ENCODE peak calls at places on chromosomes 6 and 20, in six cellular contexts. R is choroid plexus epithelial cell; U is HL-60; N is neural crest cell; M is CD8-positive, alpha-beta T cell; C is foreskin fibroblast. W is an unnamed sample.

GRCh38 chr6:14224359-14225103 is 107.0 kb downstream of the CD83 start:
- DNase-seq in R (no peak), U (peak), N (no peak), C (no peak), M (no peak), W (no peak)

GRCh38 chr20:56893206-56893605 is 264.1 kb downstream of the TFAP2C start:
- DNase-seq in M (no peak), C (no peak), U (no peak), R (no peak), N (no peak), W (no peak)

GRCh38 chr6:36120539-36120938 is 9.8 kb upstream of the MAPK13 start:
- DNase-seq in M (peak), R (no peak), N (no peak), C (no peak), U (no peak), W (peak)

GRCh38 chr6:158481612-158482473 is 78.0 kb upstream of the TMEM181 start:
- DNase-seq in R (peak), N (no peak), C (peak), M (no peak), U (no peak), W (no peak)

GRCh38 chr6:71459162-71459561 is 170.6 kb downstream of the OGFRL1 start:
- DNase-seq in U (no peak), M (no peak), N (no peak), C (no peak), R (no peak), W (no peak)

GRCh38 chr20:3871549-3872265 is 17.5 kb upstream of the PANK2 start:
- DNase-seq in R (peak), U (no peak), N (no peak), M (no peak), C (no peak), W (peak)

GRCh38 chr6:24991748-24992467 is 56.1 kb upstream of the RIPOR2 start:
- DNase-seq in C (peak), N (peak), R (peak), M (peak), U (no peak), W (peak)

GRCh38 chr6:144265390-144265789 is 19.7 kb upstream of the UTRN start:
- DNase-seq in M (no peak), R (peak), C (peak), U (peak), N (no peak), W (no peak)

GRCh38 chr6:133814797-133815196 is 74.1 kb upstream of the TCF21 start:
- DNase-seq in N (no peak), R (peak), U (no peak), M (no peak), C (peak), W (no peak)

GRCh38 chr6:26172496-26172958 is 85.3 kb downstream of the HFE start:
- DNase-seq in U (peak), N (no peak), C (peak), M (peak), R (peak), W (no peak)

GRCh38 chr6:87154641-87155271 is 609 bp upstream of the ZNF292 start:
- DNase-seq in R (peak), U (peak), M (peak), C (peak), N (no peak), W (no peak)

GRCh38 chr6:62904687-62905086 is 306.6 kb upstream of the FKBP1C start:
- DNase-seq in N (no peak), C (no peak), R (no peak), U (no peak), M (no peak), W (no peak)

GRCh38 chr6:128569737-128570438 is 49.5 kb upstream of the PTPRK start:
- DNase-seq in C (peak), N (no peak), M (no peak), U (no peak), R (peak), W (no peak)

GRCh38 chr6:10613693-10614092 is 80.7 kb downstream of the C6orf52 start:
- DNase-seq in U (no peak), N (no peak), C (peak), M (no peak), R (no peak), W (peak)

GRCh38 chr6:3011158-3011557 is 11.5 kb downstream of the NQO2 start:
- DNase-seq in C (no peak), N (no peak), U (no peak), R (no peak), M (no peak), W (no peak)

GRCh38 chr20:1438361-1438760 is 28.3 kb downstream of the NSFL1C start:
- DNase-seq in N (no peak), M (no peak), C (no peak), R (no peak), U (no peak), W (no peak)

DNA sequence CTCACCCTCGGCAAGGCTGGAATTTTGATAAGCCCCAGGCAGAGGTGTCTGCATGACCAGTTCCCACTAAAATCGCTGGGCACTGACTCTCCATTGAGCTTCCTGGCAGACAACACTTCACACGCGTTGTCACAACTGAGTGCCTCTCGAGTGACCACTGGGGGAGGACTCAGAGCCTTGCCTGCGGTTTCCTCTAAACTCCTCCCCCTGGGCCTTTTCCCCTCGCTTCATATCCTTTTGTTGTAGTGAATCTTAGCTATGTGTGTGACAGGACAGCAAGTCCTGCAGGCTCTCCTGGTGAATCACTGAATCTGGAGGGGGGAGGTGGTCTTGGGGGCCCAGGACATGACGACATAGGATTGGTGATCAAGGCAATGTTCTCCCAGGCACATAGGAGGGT is 670.8 kb downstream of the PRKN start:
- DNase-seq in M (no peak), R (peak), U (no peak), N (no peak), C (peak), W (no peak)
- TF ChIP-seq CTCF in M (no peak), R (peak), U (no peak), N (no peak), C (no peak), W (no peak)

DNA sequence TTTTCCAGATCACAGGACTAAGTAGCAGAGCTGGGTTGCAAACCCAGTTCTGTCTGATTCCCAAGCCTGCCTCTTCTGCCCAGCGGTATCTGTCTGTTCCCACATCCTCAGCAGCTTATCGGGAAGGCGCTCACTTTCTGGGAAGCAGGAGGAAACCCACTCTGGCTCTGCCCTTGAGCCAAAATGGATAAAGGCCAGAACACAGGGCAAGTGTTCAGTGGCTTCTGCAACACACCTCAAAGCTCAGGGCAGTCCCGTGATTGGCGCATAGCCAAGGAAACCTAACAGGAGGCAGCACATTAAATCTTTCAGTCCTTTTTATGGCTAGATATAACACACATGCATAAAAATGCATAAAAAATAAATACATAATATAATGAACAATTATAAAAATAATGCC is 262.2 kb downstream of the NRN1 start:
- DNase-seq in M (no peak), R (no peak), U (no peak), N (no peak), C (no peak), W (no peak)
- TF ChIP-seq CTCF in M (no peak), R (no peak), U (no peak), N (no peak), C (no peak), W (no peak)

DNA sequence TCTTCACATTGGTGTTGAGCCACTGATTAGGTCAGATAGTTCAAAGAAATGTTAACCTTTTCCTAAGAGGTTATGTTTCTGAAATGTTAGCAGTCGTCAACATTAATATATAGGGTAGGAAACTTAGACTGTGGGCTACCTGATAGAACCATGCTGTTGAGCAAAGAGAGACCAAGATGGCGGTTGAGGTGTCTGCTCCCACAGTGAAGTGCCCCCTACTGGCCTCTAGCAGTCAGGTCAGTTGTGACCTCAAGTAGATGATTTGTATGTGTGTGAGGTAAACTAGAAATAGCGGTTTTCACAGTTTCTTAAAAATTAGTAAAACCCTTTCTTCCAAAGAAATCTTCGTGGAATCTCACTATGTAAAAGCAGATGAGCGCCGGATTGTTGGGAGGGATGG is 40.3 kb downstream of the MTHFD1L start:
- DNase-seq in N (no peak), U (no peak), C (no peak), M (no peak), R (no peak), W (no peak)
- TF ChIP-seq CTCF in N (peak), U (no peak), C (peak), M (no peak), R (peak), W (peak)

DNA sequence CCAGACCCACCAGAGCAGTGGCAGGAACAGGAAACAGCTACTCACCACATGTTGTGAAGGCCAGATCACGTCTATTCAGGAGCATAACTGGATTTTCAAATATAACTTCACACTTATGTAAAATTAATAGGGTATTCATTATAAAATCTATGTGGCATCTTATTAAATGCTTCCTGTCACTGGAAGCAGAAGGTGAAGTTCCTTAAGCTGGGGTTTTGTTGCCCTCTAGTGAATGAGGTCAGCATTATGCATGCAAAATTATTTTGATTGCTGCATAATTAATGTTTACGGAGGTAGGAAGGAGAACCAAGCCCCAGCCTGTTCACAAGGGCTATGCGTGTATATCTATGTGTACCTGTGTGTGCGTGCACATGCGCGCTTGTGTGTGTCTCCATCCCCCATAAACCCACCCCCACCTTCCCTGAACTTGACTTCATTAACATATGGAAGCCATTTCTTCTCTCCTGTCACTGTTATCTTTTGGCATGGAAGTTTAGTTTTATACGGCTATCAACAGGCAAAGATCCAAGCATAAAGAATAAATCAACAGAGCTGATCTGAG is 90.3 kb upstream of the CDH4 start:
- DNase-seq in N (no peak), M (no peak), U (no peak), R (no peak), C (peak), W (no peak)
- TF ChIP-seq CTCF in N (no peak), M (no peak), U (no peak), R (no peak), C (peak), W (no peak)

GRCh38 chr6:169989594-169989993 is 238.2 kb downstream of the ERMARD start:
- DNase-seq in U (no peak), R (no peak), M (no peak), N (no peak), C (no peak), W (no peak)

GRCh38 chr6:169988769-169989550 is 237.5 kb downstream of the ERMARD start:
- DNase-seq in N (no peak), U (no peak), R (no peak), C (no peak), M (no peak), W (no peak)

GRCh38 chr6:169991913-169992312 is 240.5 kb downstream of the ERMARD start:
- DNase-seq in N (no peak), R (no peak), C (no peak), U (no peak), M (no peak), W (no peak)

GRCh38 chr6:169991031-169991390 is 239.6 kb downstream of the ERMARD start:
- DNase-seq in N (no peak), R (no peak), M (no peak), C (no peak), U (no peak), W (no peak)

DNA sequence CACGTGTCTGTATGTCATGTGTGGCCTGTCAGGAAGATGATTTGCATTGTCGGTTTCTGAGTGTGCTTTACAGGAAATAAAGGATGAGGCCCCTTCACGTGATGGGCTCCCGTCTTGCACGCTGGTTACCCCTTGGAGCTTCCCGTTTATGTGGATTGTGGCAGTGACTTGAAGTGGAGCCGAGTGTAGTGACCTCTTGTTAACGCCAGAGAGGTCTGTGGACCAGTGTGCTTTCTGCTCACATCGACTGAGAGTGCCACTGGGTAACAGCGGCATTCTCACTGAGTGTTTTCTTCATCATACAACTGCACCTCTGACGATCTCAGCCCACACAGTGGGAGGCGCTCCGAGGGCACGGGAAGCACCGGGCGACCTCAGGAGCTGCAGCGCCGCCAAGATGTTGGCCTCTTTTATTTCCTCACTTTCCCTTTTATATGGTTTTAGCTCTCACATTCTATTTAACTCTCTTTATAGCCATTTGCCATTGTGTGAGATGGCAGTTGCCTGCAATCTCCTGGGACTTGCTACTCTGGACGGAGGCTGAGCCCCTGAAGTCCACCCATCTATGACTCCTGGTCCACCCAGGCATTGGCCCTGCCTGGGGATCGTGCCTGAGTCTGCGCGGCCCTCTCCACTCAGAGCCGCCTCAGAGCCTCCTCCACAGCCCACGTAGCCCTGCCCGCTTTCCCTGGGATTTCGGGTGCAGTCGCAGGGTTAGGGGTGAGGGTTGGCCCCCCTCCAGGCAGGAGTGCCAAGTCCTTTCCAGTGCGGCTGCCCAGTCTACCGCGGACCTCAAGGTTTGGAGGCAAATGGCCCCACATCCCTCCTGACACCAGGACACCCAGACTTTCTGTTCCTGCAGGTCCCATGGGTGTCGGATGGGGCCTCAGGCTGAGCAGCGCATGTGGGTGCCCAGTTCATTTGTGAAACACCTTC is 238.9 kb downstream of the ERMARD start:
- DNase-seq in M (peak), U (peak), R (no peak), N (no peak), C (no peak), W (no peak)
- TF ChIP-seq CTCF in M (no peak), U (no peak), R (no peak), N (no peak), C (no peak), W (no peak)

GRCh38 chr6:11769816-11770545 is 8.6 kb downstream of the ADTRP start:
- DNase-seq in C (no peak), U (no peak), N (no peak), M (no peak), R (peak), W (peak)
- TF ChIP-seq CTCF in C (no peak), U (no peak), N (no peak), M (no peak), R (no peak), W (no peak)

GRCh38 chr6:131197716-131198115 is 62.4 kb downstream of the AKAP7 start:
- DNase-seq in C (no peak), R (no peak), M (no peak), U (no peak), N (no peak), W (no peak)

GRCh38 chr6:131199568-131200272 is 64.5 kb downstream of the AKAP7 start:
- DNase-seq in N (peak), R (peak), C (peak), M (peak), U (peak), W (peak)
- TF ChIP-seq CTCF in N (peak), R (peak), C (peak), M (peak), U (peak), W (peak)

GRCh38 chr6:139338845-139339244 is 35.6 kb downstream of the CITED2 start:
- DNase-seq in N (no peak), U (peak), R (peak), C (peak), M (no peak), W (no peak)

GRCh38 chr6:139344186-139344963 is 30.1 kb downstream of the CITED2 start:
- DNase-seq in M (no peak), N (no peak), C (no peak), U (no peak), R (no peak), W (no peak)

GRCh38 chr6:139342957-139343750 is 31.3 kb downstream of the CITED2 start:
- DNase-seq in N (no peak), U (no peak), R (no peak), M (no peak), C (no peak), W (no peak)

GRCh38 chr6:139337830-139338229 is 36.6 kb downstream of the CITED2 start:
- DNase-seq in U (peak), C (no peak), N (no peak), M (no peak), R (no peak), W (no peak)

GRCh38 chr6:139341060-139341459 is 33.4 kb downstream of the CITED2 start:
- DNase-seq in U (no peak), M (no peak), R (no peak), N (no peak), C (no peak), W (no peak)
- TF ChIP-seq CTCF in U (no peak), M (no peak), R (no peak), N (no peak), C (no peak), W (no peak)

DNA sequence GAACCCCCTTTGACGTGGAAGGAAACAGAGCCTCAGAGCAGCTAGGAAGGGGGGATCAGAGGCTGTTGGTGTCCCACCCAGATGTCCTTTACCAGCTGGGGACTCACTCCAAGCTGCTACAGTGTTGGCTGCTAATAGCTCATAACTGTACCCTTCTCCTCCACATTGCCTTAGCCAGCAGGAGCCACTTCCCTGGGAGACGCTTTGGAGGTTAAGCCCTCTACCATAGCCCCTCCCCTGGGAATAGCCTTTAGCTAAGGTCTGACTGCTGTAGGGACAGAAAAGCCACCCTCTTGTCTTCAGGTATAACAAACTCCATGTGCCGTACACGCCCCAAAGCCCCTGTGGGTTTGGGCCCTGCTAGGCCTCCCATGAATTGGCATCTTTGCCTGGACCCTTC is 238.6 kb downstream of the LRFN2 start:
- DNase-seq in C (no peak), R (no peak), N (no peak), U (no peak), M (no peak), W (peak)
- TF ChIP-seq CTCF in C (no peak), R (no peak), N (no peak), U (no peak), M (no peak), W (no peak)

GRCh38 chr6:43496370-43497128 is 13.6 kb downstream of the LRRC73 start:
- DNase-seq in U (no peak), C (peak), N (no peak), M (no peak), R (peak), W (peak)
- TF ChIP-seq CTCF in U (no peak), C (peak), N (peak), M (no peak), R (peak), W (peak)

W was measured in WERI-Rb-1.